ENCODE peak calls at places on chromosomes 3 and 15, in five cellular contexts. V is adrenal gland, U is pancreas, E is A673, B is heart right ventricle. P is an unnamed sample.

GRCh38 chr15:67038721-67039120 is 26.7 kb upstream of the SMAD3 start:
- DNase-seq in V (no peak), U (no peak), E (no peak), B (no peak), P (no peak)

GRCh38 chr3:195612075-195612800 is 28.5 kb upstream of the APOD start:
- DNase-seq in V (no peak), U (no peak), E (no peak), B (no peak), P (no peak)

GRCh38 chr15:68271854-68272471 is 5.6 kb upstream of the FEM1B start:
- DNase-seq in V (peak; percentile 69), U (no peak), E (no peak), B (no peak), P (no peak)

GRCh38 chr3:63763156-63763555 is 55.9 kb upstream of the C3orf49 start:
- DNase-seq in V (no peak), U (no peak), E (peak; percentile 56), B (no peak), P (no peak)

GRCh38 chr3:160480931-160481330 is 31.3 kb upstream of the TRIM59 start:
- DNase-seq in V (no peak), U (no peak), E (no peak), B (no peak), P (no peak)

GRCh38 chr3:137767146-137768020 is 3.3 kb downstream of the SOX14 start:
- DNase-seq in V (no peak), U (no peak), E (no peak), B (no peak), P (no peak)

GRCh38 chr15:49686626-49687025 is 65.8 kb downstream of the DTWD1 start:
- DNase-seq in V (no peak), U (no peak), E (no peak), B (no peak), P (no peak)

GRCh38 chr3:147400111-147400510 is 6.2 kb downstream of the ZIC4 start:
- DNase-seq in V (no peak), U (no peak), E (no peak), B (no peak), P (no peak)

GRCh38 chr3:69791919-69792399 is 52.7 kb downstream of the MITF start:
- DNase-seq in V (no peak), U (no peak), E (no peak), B (no peak), P (no peak)

GRCh38 chr15:60563066-60563465 is 84.1 kb upstream of the ICE2 start:
- DNase-seq in V (no peak), U (no peak), E (no peak), B (no peak), P (no peak)

GRCh38 chr15:60568301-60568742 is 89.4 kb upstream of the ICE2 start:
- DNase-seq in V (no peak), U (no peak), E (no peak), B (no peak), P (no peak)

GRCh38 chr15:60568883-60569495 is 90.0 kb upstream of the ICE2 start:
- DNase-seq in V (no peak), U (no peak), E (no peak), B (no peak), P (no peak)

GRCh38 chr15:60563539-60564404 is 84.8 kb upstream of the ICE2 start:
- DNase-seq in V (no peak), U (no peak), E (no peak), B (no peak), P (no peak)

DNA sequence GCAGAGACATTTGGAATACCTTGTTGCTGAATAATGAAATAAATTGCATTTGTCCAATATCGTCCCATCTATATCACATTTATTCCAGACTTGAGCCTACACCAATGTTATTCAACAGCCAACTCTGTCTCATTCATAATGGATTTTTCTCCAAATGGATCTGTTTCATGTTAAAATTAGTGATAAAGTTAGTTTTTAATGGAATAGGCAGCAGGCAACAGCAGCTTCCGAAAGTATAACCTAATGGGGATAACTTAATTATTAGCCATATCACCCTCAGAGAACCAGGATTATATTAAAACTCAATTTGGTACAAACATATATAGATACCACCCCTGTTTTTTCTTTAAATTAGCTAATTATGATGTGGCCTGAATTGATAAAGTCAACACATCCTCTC is 86.5 kb upstream of the ICE2 start:
- DNase-seq in V (no peak), U (no peak), E (no peak), B (no peak), P (no peak)
- H3K4me1 ChIP-seq in V (peaks cover 53% of the 10 kb centered on the region), U (peaks cover 3% of the 10 kb centered on the region), E (no peaks in the 10 kb centered on the region), B (no peaks in the 10 kb centered on the region), P (peaks cover 26% of the 10 kb centered on the region)

DNA sequence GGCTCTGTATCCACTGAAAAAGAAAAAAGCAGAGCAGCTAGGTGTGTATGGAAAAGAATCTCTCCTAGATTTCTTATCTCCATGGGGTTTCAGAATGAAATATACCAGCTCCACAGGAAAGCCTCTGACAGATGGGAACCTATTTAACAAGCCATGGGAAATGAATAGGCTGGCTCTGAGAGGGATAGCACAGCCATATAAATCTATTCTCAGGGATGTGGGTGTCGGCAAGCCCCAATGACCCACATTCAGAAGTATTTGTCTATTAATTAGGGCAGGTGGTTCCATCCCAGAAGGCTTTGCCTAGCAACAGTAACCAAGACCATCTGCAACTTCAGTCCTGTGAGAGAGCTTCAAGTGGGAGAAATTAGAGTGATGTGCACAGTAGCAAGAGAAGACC is 694.1 kb downstream of the AGBL1 start:
- DNase-seq in V (no peak), U (no peak), E (no peak), B (no peak), P (no peak)
- H3K9me3 ChIP-seq in V (no peaks in the 10 kb centered on the region), U (no peaks in the 10 kb centered on the region), E (no peaks in the 10 kb centered on the region), B (no peaks in the 10 kb centered on the region), P (no peaks in the 10 kb centered on the region)

GRCh38 chr3:20215636-20216035 is 29.6 kb upstream of the SGO1 start:
- DNase-seq in V (no peak), U (no peak), E (no peak), B (no peak), P (no peak)
- H3K27ac ChIP-seq in V (no peak overlapping the region), U (no peak overlapping the region), E (no peak overlapping the region), B (no peak overlapping the region), P (no peak overlapping the region)

DNA sequence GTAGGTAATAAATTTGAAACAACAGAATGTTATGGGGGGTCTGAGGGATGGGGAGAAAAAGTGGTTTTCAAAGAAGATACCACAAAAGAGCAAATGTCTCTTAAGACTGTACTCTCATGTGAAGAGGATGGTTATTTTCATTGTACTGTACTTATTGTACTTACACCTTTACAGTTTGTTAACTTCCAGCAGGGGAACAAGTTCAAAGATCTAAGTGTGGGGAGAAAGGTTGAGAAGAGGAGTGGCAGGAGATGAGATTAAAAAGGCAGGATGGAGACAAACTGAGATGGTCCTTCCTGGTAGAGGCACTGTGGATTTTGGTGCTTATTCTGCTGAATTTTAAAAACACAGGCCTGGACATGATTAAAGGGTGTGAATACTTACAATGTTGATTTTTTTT is 5.4 kb upstream of the ZCWPW2 start:
- DNase-seq in V (no peak), U (no peak), E (no peak), B (no peak), P (no peak)
- H3K4me1 ChIP-seq in V (peaks cover 63% of the 10 kb centered on the region), U (peaks cover 24% of the 10 kb centered on the region), E (peaks cover 40% of the 10 kb centered on the region), B (peaks cover 13% of the 10 kb centered on the region), P (peaks cover 61% of the 10 kb centered on the region)

GRCh38 chr15:25246641-25247417 is 192.0 kb downstream of the UBE3A start:
- DNase-seq in V (peak; percentile 7), U (peak; percentile 7), E (no peak), B (no peak), P (no peak)

GRCh38 chr15:25245801-25246622 is 192.8 kb downstream of the UBE3A start:
- DNase-seq in V (no peak), U (peak; percentile 11), E (no peak), B (peak; percentile 2), P (no peak)

GRCh38 chr15:25243800-25244097 is 195.1 kb downstream of the UBE3A start:
- DNase-seq in V (no peak), U (peak; percentile 7), E (no peak), B (no peak), P (peak; percentile 4)

GRCh38 chr15:25242957-25243799 is 195.6 kb downstream of the UBE3A start:
- DNase-seq in V (peak; percentile 9), U (peak; percentile 2), E (no peak), B (no peak), P (peak; percentile 11)

GRCh38 chr15:25244731-25245585 is 193.9 kb downstream of the UBE3A start:
- DNase-seq in V (peak; percentile 9), U (peak; percentile 7), E (no peak), B (peak; percentile 1), P (peak; percentile 8)
- H3K9me3 ChIP-seq in V (no peaks in the 10 kb centered on the region), U (no peaks in the 10 kb centered on the region), E (peaks cover 42% of the 10 kb centered on the region), B (no peaks in the 10 kb centered on the region), P (peaks cover 48% of the 10 kb centered on the region)

DNA sequence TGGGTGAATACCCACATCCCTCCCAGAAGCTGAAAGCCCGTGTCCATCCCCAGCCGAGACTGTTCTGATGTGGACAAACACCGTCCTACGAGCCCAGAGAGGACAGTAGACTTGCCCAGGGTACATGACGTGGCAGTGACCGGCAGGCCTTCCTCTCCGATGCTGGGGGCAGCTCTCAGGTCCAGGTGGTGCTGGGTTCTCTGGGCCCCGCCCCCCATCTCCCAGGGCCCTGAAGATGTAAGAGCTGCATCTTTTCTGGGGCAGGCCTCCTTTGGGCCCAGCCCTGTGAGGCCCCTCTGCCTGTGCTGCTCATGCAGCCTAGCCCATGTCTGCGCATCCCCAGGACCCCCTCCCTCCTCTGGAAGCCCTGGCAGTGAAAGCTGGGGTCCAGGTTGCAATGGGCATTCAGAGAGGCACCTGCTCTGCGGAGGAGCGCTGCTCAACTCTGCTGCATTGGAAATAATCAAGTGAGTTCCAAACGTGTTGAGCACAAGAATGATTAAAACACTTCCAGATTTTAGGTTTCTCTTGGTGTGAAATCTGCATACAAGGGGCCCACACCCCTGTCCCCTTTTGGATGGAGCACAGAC is 71.9 kb downstream of the FBLN2 start:
- DNase-seq in V (no peak), U (no peak), E (no peak), B (no peak), P (no peak)
- H3K27ac ChIP-seq in V (no peak overlapping the region), U (no peak overlapping the region), E (no peak overlapping the region), B (no peak overlapping the region), P (no peak overlapping the region)

P was measured in left ventricle myocardium inferior.